ENCODE peak calls at places on chromosome 5, in seven cellular contexts. U is fibroblast of pulmonary artery, L is Right ventricle myocardium superior, X is NCI-H524, N is mammary epithelial cell, C is tibial nerve, F is left colon. J is an unnamed sample.

GRCh38 chr5:141491323-141492167 is 2.7 kb downstream of the PCDHGC5 start:
- DNase-seq in U (no peak), L (no peak), X (no peak), N (no peak), C (no peak), F (no peak), J (no peak)

GRCh38 chr5:158560170-158560569 is 539.5 kb downstream of the EBF1 start:
- DNase-seq in U (no peak), L (peak), X (no peak), N (peak), C (no peak), F (no peak), J (peak)

GRCh38 chr5:174457141-174457678 is 267.2 kb upstream of the MSX2 start:
- DNase-seq in U (no peak), L (no peak), X (no peak), N (no peak), C (no peak), F (no peak), J (no peak)

GRCh38 chr5:6504677-6505414 is 56.2 kb downstream of the UBE2QL1 start:
- DNase-seq in U (no peak), L (no peak), X (peak), N (peak), C (no peak), F (no peak), J (no peak)

GRCh38 chr5:133977161-133977787 is 8.8 kb upstream of the C5orf15 start:
- DNase-seq in U (no peak), L (no peak), X (peak), N (no peak), C (no peak), F (no peak), J (no peak)

GRCh38 chr5:93206203-93206602 is 374.8 kb downstream of the NR2F1-AS1 start:
- DNase-seq in U (no peak), L (no peak), X (no peak), N (no peak), C (no peak), F (no peak), J (no peak)

GRCh38 chr5:170070556-170071412 is 34.9 kb upstream of the FOXI1 start:
- DNase-seq in U (peak), L (peak), X (no peak), N (peak), C (peak), F (peak), J (no peak)

GRCh38 chr5:180352116-180352975 is 790 bp downstream of the GFPT2 start:
- DNase-seq in U (no peak), L (peak), X (peak), N (no peak), C (peak), F (peak), J (peak)

GRCh38 chr5:112921031-112921832 is 795 bp downstream of the REEP5 start:
- DNase-seq in U (peak), L (peak), X (peak), N (peak), C (peak), F (peak), J (peak)

J was measured in mucosa of gallbladder.